ENCODE peak calls at places on chromosomes 7 and 10, in six cellular contexts. L is ovary, O is heart left ventricle, S is upper lobe of left lung, M is adrenal gland, J is HCT116. N is an unnamed sample. For H3K27me3, the result is how much of the 10 kb centered on the place peaks cover.

GRCh38 chr7:129098409-129099084 is 43.6 kb upstream of the TNPO3 start:
- DNase-seq in L (no peak), S (no peak), J (no peak), M (no peak), O (no peak), N (no peak)

GRCh38 chr7:111256391-111256790 is 165.5 kb downstream of the LRRN3 start:
- DNase-seq in L (no peak), J (no peak), M (no peak), S (no peak), O (no peak), N (no peak)

GRCh38 chr10:26969145-26969926 is 108.6 kb upstream of the ABI1 start:
- DNase-seq in O (no peak), J (no peak), L (no peak), M (no peak), S (no peak), N (no peak)

GRCh38 chr7:151993977-151994676 is 31.3 kb upstream of the GALNT11 start:
- DNase-seq in S (no peak), M (no peak), J (no peak), O (no peak), L (no peak), N (no peak)

GRCh38 chr10:102225646-102226541 is at the start of gene ELOVL3:
- DNase-seq in S (peak), M (peak), L (peak), O (peak), J (peak), N (peak)

GRCh38 chr10:106566871-106567270 is 597.6 kb downstream of the SORCS1 start:
- DNase-seq in M (peak), J (no peak), S (no peak), L (no peak), O (no peak), N (no peak)

GRCh38 chr10:5948999-5949759 is 28.2 kb downstream of the IL15RA start:
- DNase-seq in S (peak), M (peak), L (peak), J (peak), O (peak), N (peak)

GRCh38 chr10:23417254-23417653 is 21.6 kb upstream of the OTUD1 start:
- DNase-seq in J (no peak), L (no peak), O (no peak), S (no peak), M (no peak), N (no peak)

GRCh38 chr10:70477661-70478162 is 855 bp upstream of the PALD1 start:
- DNase-seq in O (peak), M (no peak), S (no peak), L (peak), J (peak), N (peak)

GRCh38 chr7:150871601-150872000 is 19.3 kb downstream of the AOC1 start:
- DNase-seq in L (no peak), S (no peak), O (no peak), M (no peak), J (no peak), N (no peak)

GRCh38 chr10:33326897-33327296 is 7.6 kb downstream of the NRP1 start:
- DNase-seq in S (no peak), O (no peak), J (no peak), L (no peak), M (no peak), N (no peak)

GRCh38 chr7:98840604-98841508 is 29.0 kb downstream of the TMEM130 start:
- DNase-seq in M (no peak), S (no peak), J (no peak), O (no peak), L (no peak), N (no peak)

GRCh38 chr7:126698909-126699308 is 553.8 kb downstream of the GRM8 start:
- DNase-seq in O (no peak), L (no peak), M (no peak), S (no peak), J (no peak), N (no peak)

GRCh38 chr10:59580257-59580863 is 129.3 kb downstream of the SLC16A9 start:
- DNase-seq in L (no peak), M (no peak), O (no peak), J (peak), S (no peak), N (no peak)

GRCh38 chr10:77564781-77565589 is 72.6 kb downstream of the KCNMA1 start:
- DNase-seq in L (no peak), M (no peak), O (no peak), J (no peak), S (no peak), N (no peak)

GRCh38 chr7:84454174-84454959 is 259.8 kb upstream of the SEMA3A start:
- DNase-seq in M (no peak), S (no peak), J (no peak), L (no peak), O (no peak), N (no peak)

GRCh38 chr7:24741691-24742639 is 15.3 kb downstream of the GSDME start:
- DNase-seq in L (peak), J (no peak), M (no peak), S (no peak), O (peak), N (peak)

GRCh38 chr7:43649755-43650274 is 66.9 kb downstream of the STK17A start:
- DNase-seq in S (peak), L (no peak), J (no peak), M (no peak), O (no peak), N (no peak)

GRCh38 chr7:80047856-80048459 is 86.7 kb upstream of the GNAI1 start:
- DNase-seq in L (no peak), S (no peak), J (no peak), O (no peak), M (no peak), N (no peak)

GRCh38 chr7:1645071-1646015 is 24.7 kb upstream of the ELFN1 start:
- DNase-seq in M (no peak), L (no peak), J (no peak), O (peak), S (no peak), N (no peak)

GRCh38 chr10:79019961-79020491 is 48.7 kb upstream of the ZMIZ1 start:
- DNase-seq in S (peak), J (no peak), O (peak), M (no peak), L (peak), N (no peak)

GRCh38 chr10:113028393-113029054 is 78.5 kb downstream of the TCF7L2 start:
- DNase-seq in M (no peak), L (no peak), O (no peak), J (no peak), S (no peak), N (no peak)

GRCh38 chr7:34190299-34190698 is 285.0 kb downstream of the BMPER start:
- DNase-seq in J (no peak), M (no peak), O (peak), S (no peak), L (no peak), N (no peak)

GRCh38 chr10:47371629-47372485 is 12.2 kb downstream of the ZNF488 start:
- DNase-seq in S (no peak), O (no peak), J (no peak), L (peak), M (peak), N (no peak)

GRCh38 chr7:32163141-32163806 is 93.1 kb upstream of the PDE1C start:
- DNase-seq in L (no peak), O (peak), S (no peak), M (no peak), J (no peak), N (peak)

GRCh38 chr7:86257894-86258293 is 385.8 kb upstream of the GRM3 start:
- DNase-seq in O (no peak), L (no peak), S (no peak), M (no peak), J (no peak), N (no peak)

GRCh38 chr7:28018446-28018845 is 162.1 kb downstream of the JAZF1 start:
- DNase-seq in L (no peak), J (no peak), M (no peak), S (no peak), O (no peak), N (no peak)

GRCh38 chr10:24904830-24905229 is 47.6 kb downstream of the PRTFDC1 start:
- DNase-seq in O (no peak), M (no peak), J (no peak), L (no peak), S (no peak), N (no peak)

GRCh38 chr7:127107601-127108007 is 145.1 kb downstream of the GRM8 start:
- DNase-seq in M (peak), S (peak), J (peak), O (peak), L (no peak), N (peak)

GRCh38 chr10:8050561-8051108 is 3.9 kb upstream of the GATA3 start:
- DNase-seq in M (no peak), O (no peak), J (no peak), S (no peak), L (no peak), N (peak)

GRCh38 chr7:144854839-144855424 is 19.1 kb upstream of the TPK1 start:
- DNase-seq in L (no peak), S (no peak), O (no peak), J (peak), M (no peak), N (no peak)

GRCh38 chr10:61187601-61188000 is 243.6 kb upstream of the RHOBTB1 start:
- DNase-seq in O (no peak), M (no peak), L (no peak), S (no peak), J (no peak), N (no peak)

GRCh38 chr7:18534481-18534880 is 38.9 kb downstream of the HDAC9 start:
- DNase-seq in M (no peak), J (no peak), S (no peak), O (no peak), L (no peak), N (no peak)

GRCh38 chr7:30468791-30469190 is 9.8 kb downstream of the NOD1 start:
- DNase-seq in M (no peak), O (no peak), J (no peak), L (peak), S (no peak), N (no peak)

GRCh38 chr7:147415991-147416390 is 1174.6 kb upstream of the C7orf33 start:
- DNase-seq in M (no peak), L (no peak), J (no peak), O (no peak), S (no peak), N (no peak)
- H3K27ac ChIP-seq in M (no peak), L (no peak), J (no peak), O (no peak), S (no peak), N (no peak)

GRCh38 chr10:117541909-117542705 is 439 bp upstream of the EMX2 start:
- DNase-seq in J (no peak), O (no peak), L (peak), S (no peak), M (no peak), N (no peak)

GRCh38 chr10:117541405-117541908 is 1.1 kb upstream of the EMX2 start:
- DNase-seq in M (no peak), J (no peak), L (peak), S (no peak), O (no peak), N (no peak)

GRCh38 chr10:117539271-117539876 is 3.2 kb upstream of the EMX2 start:
- DNase-seq in J (no peak), O (no peak), M (no peak), L (no peak), S (no peak), N (no peak)

GRCh38 chr10:117539903-117540639 is 2.5 kb upstream of the EMX2 start:
- DNase-seq in O (no peak), S (no peak), M (no peak), J (no peak), L (no peak), N (no peak)

GRCh38 chr10:117540640-117541404 is 1.7 kb upstream of the EMX2 start:
- DNase-seq in M (no peak), S (no peak), L (no peak), O (no peak), J (no peak), N (no peak)
- H3K27me3 ChIP-seq in M (half or more), S (half or more), L (under half), O (half or more), J (under half), N (half or more)

DNA sequence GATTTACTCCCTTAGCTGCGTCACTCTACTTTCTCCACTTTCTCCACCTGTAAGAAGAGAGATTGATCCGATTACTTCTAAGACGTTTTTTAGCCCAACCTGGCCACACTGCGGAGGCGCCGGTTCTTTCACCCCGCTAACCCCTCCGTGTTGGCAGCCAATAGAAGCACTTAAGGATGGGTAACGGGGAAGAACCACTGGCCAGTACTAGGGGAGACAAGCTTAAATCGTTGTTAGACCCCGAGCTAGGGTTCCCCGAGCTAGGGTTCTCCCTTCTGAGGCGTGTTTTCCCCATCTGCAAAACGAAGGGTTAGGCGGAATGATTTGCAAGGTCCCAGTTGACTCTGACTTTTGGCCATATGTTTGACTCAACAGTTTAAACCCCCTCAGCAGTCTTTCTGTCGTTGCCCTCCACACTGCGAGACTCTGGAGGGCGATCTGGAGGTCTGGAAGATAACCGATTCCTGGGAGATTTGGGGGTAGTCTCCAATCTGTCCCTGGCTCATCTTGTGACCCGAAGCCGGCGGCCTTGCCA is 644 bp downstream of the UMAD1 start:
- DNase-seq in J (peak), S (no peak), O (peak), L (no peak), M (peak), N (no peak)
- TF ChIP-seq POLR2A in J (no peak), S (no peak), O (no peak), L (no peak), M (no peak), N (no peak)

GRCh38 chr10:87642486-87642885 is 17.2 kb upstream of the PAPSS2 start:
- DNase-seq in L (no peak), S (no peak), M (peak), J (no peak), O (no peak), N (no peak)

GRCh38 chr10:87641065-87641464 is 18.6 kb upstream of the PAPSS2 start:
- DNase-seq in O (no peak), J (no peak), S (no peak), L (no peak), M (no peak), N (no peak)

GRCh38 chr10:87642988-87643387 is 16.7 kb upstream of the PAPSS2 start:
- DNase-seq in O (no peak), J (no peak), L (no peak), S (no peak), M (no peak), N (no peak)

GRCh38 chr10:87639493-87639892 is 20.2 kb upstream of the PAPSS2 start:
- DNase-seq in S (no peak), M (no peak), L (no peak), O (no peak), J (no peak), N (no peak)

DNA sequence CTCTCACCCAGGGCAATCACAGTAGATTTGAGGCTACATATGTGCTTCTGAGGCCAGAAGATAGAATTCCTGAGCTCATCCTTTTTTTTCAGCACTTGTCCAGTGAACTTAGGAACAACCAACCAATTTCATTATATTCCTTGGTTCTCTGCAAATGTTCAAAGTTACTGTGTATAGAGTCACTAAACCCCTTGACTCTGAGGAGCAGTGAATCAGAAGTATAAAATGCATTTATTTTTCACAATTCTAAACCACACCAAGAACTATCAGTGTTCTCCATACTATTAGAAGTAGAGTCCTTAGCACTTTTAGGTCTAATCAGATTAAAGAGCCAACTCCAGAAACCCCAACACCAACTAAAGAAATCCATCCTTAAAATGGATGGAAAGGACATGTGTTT is 19.6 kb upstream of the PAPSS2 start:
- DNase-seq in L (no peak), O (no peak), J (no peak), S (no peak), M (no peak), N (no peak)
- H3K27ac ChIP-seq in L (no peak), O (no peak), J (no peak), S (no peak), M (no peak), N (no peak)

GRCh38 chr7:156038345-156038744 is 226.1 kb upstream of the SHH start:
- DNase-seq in O (no peak), M (no peak), L (no peak), S (no peak), J (no peak), N (no peak)
- H3K27me3 ChIP-seq in O (under half), M (under half), L (under half), S (under half), J (under half), N (under half)

GRCh38 chr10:45592926-45593325 is 79.6 kb downstream of the ZFAND4 start:
- DNase-seq in M (no peak), S (no peak), L (no peak), O (no peak), J (no peak), N (no peak)

GRCh38 chr10:45593938-45594275 is 78.7 kb downstream of the ZFAND4 start:
- DNase-seq in M (no peak), S (no peak), L (no peak), J (no peak), O (no peak), N (no peak)

GRCh38 chr10:45592432-45592831 is 80.1 kb downstream of the ZFAND4 start:
- DNase-seq in M (no peak), L (no peak), O (no peak), S (no peak), J (no peak), N (no peak)

GRCh38 chr10:45596556-45596955 is 76.0 kb downstream of the ZFAND4 start:
- DNase-seq in M (no peak), O (no peak), J (no peak), S (no peak), L (no peak), N (no peak)

GRCh38 chr10:45594276-45595157 is 78.1 kb downstream of the ZFAND4 start:
- DNase-seq in O (peak), M (peak), J (peak), S (peak), L (peak), N (peak)
- TF ChIP-seq POLR2A in O (peak), M (peak), J (no peak), S (peak), L (peak), N (peak)